ENCODE peak calls at places on chromosomes 1 and 21, in four cellular contexts. N is ovary, L is stomach, P is transverse colon. G is an unnamed sample. For H3K4me1, the result is how much of the 10 kb centered on the place peaks cover.

GRCh38 chr1:7288992-7289391 is 482.1 kb upstream of the VAMP3 start:
- DNase-seq in N (no peak), L (no peak), P (no peak), G (no peak)

GRCh38 chr1:185483647-185484450 is 166.8 kb upstream of the IVNS1ABP start:
- DNase-seq in P (no peak), L (no peak), N (no peak), G (peak)

GRCh38 chr1:40945491-40945973 is 34.0 kb upstream of the CTPS1 start:
- DNase-seq in L (no peak), N (no peak), P (no peak), G (no peak)

GRCh38 chr21:27462786-27463185 is 495.9 kb upstream of the ADAMTS5 start:
- DNase-seq in N (no peak), P (no peak), L (no peak), G (no peak)

GRCh38 chr1:24112381-24113169 is 640 bp upstream of the MYOM3 start:
- DNase-seq in N (peak), P (peak), L (peak), G (no peak)

GRCh38 chr1:27031235-27032118 is 18.8 kb upstream of the TENT5B start:
- DNase-seq in P (peak), L (peak), N (peak), G (peak)

GRCh38 chr1:231044588-231044987 is 4.5 kb upstream of the FAM89A start:
- DNase-seq in P (no peak), N (no peak), L (no peak), G (no peak)

GRCh38 chr1:247857069-247857985 is at the start of gene TRIM58:
- DNase-seq in P (peak), L (peak), N (no peak), G (no peak)

GRCh38 chr1:196148367-196148970 is 459.8 kb downstream of the KCNT2 start:
- DNase-seq in L (no peak), P (no peak), N (no peak), G (no peak)

GRCh38 chr1:204920511-204920910 is 49.8 kb downstream of the NFASC start:
- DNase-seq in N (no peak), L (no peak), P (no peak), G (no peak)
- H3K4me1 ChIP-seq in N (under half), L (under half), P (under half), G (under half)

DNA sequence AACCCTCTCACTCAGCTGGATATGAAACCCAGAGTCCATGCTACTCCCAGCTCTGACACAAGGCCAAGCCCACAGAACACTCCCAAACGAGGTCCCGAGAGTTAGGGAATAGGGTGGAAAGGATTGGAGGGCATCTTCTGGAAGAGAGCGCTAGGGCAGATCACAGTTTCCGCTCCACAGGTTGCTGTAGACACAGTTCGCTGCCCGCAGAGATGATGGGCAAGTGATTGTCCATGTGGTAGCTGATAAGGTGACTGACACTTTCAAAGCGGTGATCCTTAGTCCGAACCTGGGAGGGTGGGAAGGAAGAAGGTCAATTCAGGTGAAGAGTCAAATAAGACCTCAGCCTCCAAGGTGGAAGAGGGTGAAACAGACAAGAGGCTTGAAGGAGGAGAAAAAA is 2.1 kb upstream of the PYGO2 start:
- DNase-seq in L (no peak), P (no peak), N (no peak), G (no peak)
- TF ChIP-seq EP300 in L (no peak), P (no peak), N (no peak), G (no peak)

DNA sequence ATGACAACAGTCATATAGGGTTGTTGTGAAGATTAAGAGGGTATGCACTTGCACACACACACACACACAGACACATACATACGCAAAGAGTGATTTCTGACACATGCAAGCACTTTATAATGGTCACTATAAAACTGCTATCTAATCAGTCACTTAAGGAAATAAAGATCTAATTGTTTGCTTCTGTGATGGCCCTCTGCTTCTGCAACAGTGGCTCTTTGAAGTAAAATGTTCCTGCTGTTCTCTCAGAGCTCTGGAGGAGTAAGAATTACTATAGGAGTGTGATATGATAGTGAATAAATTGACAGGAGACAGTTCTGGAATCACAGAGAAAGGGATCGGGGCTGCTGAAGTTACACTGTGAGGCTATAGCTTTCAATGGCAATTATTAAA is 494.5 kb upstream of the B3GALT2 start:
- DNase-seq in L (no peak), N (no peak), P (no peak), G (no peak)
- H3K4me1 ChIP-seq in L (under half), N (under half), P (under half), G (under half)

GRCh38 chr1:219176168-219176567 is 2.5 kb downstream of the LYPLAL1 start:
- DNase-seq in L (no peak), N (no peak), P (no peak), G (no peak)

GRCh38 chr1:219172821-219173220 is 857 bp upstream of the LYPLAL1 start:
- DNase-seq in P (no peak), L (no peak), N (no peak), G (no peak)

GRCh38 chr1:219173434-219173757 is 282 bp upstream of the LYPLAL1 start:
- DNase-seq in N (no peak), L (no peak), P (no peak), G (no peak)

GRCh38 chr1:219174672-219175564 is 1.2 kb downstream of the LYPLAL1 start:
- DNase-seq in L (no peak), N (no peak), P (peak), G (no peak)

DNA sequence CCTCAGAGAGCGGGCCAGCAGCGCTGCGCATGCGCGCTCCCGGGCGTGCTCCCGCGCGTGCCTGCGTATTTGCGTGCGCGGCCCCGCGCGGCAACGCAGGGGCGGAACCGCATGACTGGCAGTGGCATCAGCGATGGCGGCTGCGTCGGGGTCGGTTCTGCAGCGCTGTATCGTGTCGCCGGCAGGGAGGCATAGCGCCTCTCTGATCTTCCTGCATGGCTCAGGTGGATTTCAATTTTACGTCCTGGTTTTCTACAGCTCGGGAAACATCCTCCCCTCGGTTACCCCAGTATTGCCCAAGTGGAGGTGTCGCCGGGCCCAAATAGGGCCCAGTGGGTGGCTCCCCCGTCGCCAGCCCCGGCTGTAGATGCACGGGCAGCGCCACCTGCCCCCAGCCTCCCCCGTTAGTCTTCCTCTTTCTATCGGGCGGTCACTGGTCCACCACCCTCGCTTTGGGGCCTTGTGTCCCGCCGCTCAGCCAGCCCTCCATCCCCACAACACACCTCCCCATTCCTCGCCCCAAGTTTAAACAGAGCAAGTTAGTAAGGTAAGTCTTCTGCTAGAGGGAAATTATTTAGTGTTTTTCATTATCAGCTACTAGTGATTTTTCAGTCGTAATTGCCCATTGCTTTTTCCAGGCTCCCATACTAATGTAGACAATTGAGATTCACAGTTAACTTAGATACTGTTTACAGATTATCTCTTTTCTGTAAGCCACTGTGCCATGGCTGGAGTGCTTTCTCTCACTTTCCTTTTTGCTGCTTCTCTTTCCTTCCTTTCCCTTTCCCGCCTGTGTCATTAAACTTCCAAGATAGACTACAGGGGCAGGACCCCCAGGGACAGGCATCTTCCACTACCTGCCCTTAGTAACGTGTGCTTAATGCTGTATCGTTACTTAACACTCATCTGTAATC is at the start of gene LYPLAL1:
- DNase-seq in N (peak), P (peak), L (peak), G (peak)
- TF ChIP-seq EP300 in N (no peak), P (no peak), L (no peak), G (no peak)

GRCh38 chr1:12436345-12436658 is 181.7 kb downstream of the DHRS3 start:
- DNase-seq in L (no peak), N (no peak), P (no peak), G (no peak)

GRCh38 chr1:12434174-12434573 is 183.8 kb downstream of the DHRS3 start:
- DNase-seq in N (no peak), P (peak), L (no peak), G (peak)

GRCh38 chr1:12433323-12434053 is 184.5 kb downstream of the DHRS3 start:
- DNase-seq in N (peak), L (peak), P (peak), G (no peak)

GRCh38 chr1:12435639-12436344 is 182.2 kb downstream of the DHRS3 start:
- DNase-seq in P (no peak), N (no peak), L (no peak), G (no peak)

GRCh38 chr1:12434686-12435085 is 183.3 kb downstream of the DHRS3 start:
- DNase-seq in P (no peak), L (no peak), N (no peak), G (no peak)
- H3K4me1 ChIP-seq in P (under half), L (half or more), N (under half), G (half or more)

DNA sequence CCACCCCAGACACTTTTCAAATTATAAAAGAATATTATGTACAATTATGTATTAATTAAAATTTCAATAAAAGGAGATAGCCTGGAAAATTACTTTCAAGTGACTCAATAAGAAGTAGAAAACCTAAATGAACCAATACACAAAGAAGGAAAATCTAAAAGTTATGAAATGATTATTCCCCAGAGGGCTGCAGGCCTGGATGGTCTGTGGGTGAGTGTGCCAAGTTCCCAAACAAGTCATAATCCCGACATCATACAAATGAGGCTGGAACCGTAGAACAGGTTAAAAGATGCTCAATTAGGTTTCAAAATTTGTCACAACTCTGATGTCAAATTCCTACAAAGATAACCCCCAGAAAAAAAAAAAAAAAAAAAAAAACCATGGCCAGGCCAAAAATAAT is 12.7 kb downstream of the SPATC1L start:
- DNase-seq in L (no peak), N (no peak), P (no peak), G (no peak)
- TF ChIP-seq EP300 in L (no peak), N (no peak), P (no peak), G (no peak)

GRCh38 chr21:14850394-14850793 is 214.4 kb downstream of the NRIP1 start:
- DNase-seq in P (no peak), N (no peak), L (no peak), G (no peak)
- H3K4me1 ChIP-seq in P (under half), N (under half), L (under half), G (under half)

G was measured in upper lobe of left lung.